ENCODE peak calls at places on chromosomes 12 and 14, in nine cellular contexts. S is A172; J is fibroblast of pulmonary artery; Q is sciatic nerve; A is small intestine; K is EL; F is GM04504; C is stimulated activated CD4-positive, alpha-beta T cell treated with anti-CD3 and anti-CD28 coated beads, Interleukin-2, amount 100 ng/mL, for 4 hours; B is stimulated activated CD8-positive, alpha-beta memory T cell treated with anti-CD3 and anti-CD28 coated beads, Interleukin-4, amount 100 ng/mL, for 4 hours. N is an unnamed sample.

GRCh38 chr12:124259168-124260066 is 35.5 kb upstream of the RFLNA start:
- DNase-seq in A (peak; percentile 10), B (no peak), Q (no peak), F (no peak), C (no peak), J (peak; percentile 29), K (peak; percentile 45), S (no peak), N (peak; percentile 65)

GRCh38 chr12:6935551-6936377 is 7.9 kb upstream of the RNU7-1 start:
- DNase-seq in K (no peak), J (no peak), Q (no peak), S (no peak), F (no peak), B (no peak), C (no peak), A (no peak), N (no peak)

GRCh38 chr14:103057028-103057371 is 349 bp downstream of the CDC42BPB start:
- DNase-seq in B (no peak), S (no peak), Q (peak; percentile 69), A (no peak), J (peak; percentile 22), C (no peak), F (no peak), K (no peak), N (no peak)

GRCh38 chr12:130849561-130850417 is 10.7 kb upstream of the STX2 start:
- DNase-seq in B (no peak), Q (no peak), K (no peak), F (no peak), C (no peak), A (peak; percentile 75), S (no peak), J (no peak), N (no peak)

GRCh38 chr14:55845963-55846851 is 266.2 kb downstream of the KTN1 start:
- DNase-seq in K (peak; percentile 6), A (no peak), Q (no peak), J (no peak), S (no peak), C (no peak), B (no peak), F (no peak), N (no peak)

GRCh38 chr12:6201775-6202292 is 1.6 kb downstream of the CD9 start:
- DNase-seq in J (no peak), Q (no peak), F (no peak), A (peak; percentile 55), C (no peak), K (peak; percentile 24), S (no peak), B (no peak), N (no peak)

GRCh38 chr14:53999061-53999488 is 42.5 kb upstream of the BMP4 start:
- DNase-seq in S (peak; percentile 90), B (no peak), K (peak; percentile 94), Q (no peak), J (peak; percentile 48), A (no peak), F (no peak), C (no peak), N (no peak)

GRCh38 chr12:71057330-71057729 is 100.5 kb downstream of the TSPAN8 start:
- DNase-seq in B (no peak), S (no peak), Q (no peak), A (no peak), K (no peak), C (no peak), F (no peak), J (peak; percentile 31), N (peak; percentile 52)

GRCh38 chr12:48542300-48542928 is 17.0 kb downstream of the OR8S1 start:
- DNase-seq in J (peak; percentile 49), K (peak; percentile 19), B (no peak), F (no peak), Q (no peak), S (no peak), C (peak; percentile 9), A (peak; percentile 44), N (no peak)

GRCh38 chr14:55383541-55384140 is 28.0 kb downstream of the ATG14 start:
- DNase-seq in C (no peak), J (no peak), A (no peak), Q (no peak), F (no peak), S (no peak), K (no peak), B (no peak), N (no peak)

GRCh38 chr14:31286456-31287293 is 79.1 kb upstream of the HECTD1 start:
- DNase-seq in A (peak; percentile 41), F (no peak), J (no peak), B (no peak), S (no peak), K (no peak), C (no peak), Q (no peak), N (no peak)

GRCh38 chr14:95359974-95360826 is 40.5 kb upstream of the CLMN start:
- DNase-seq in J (no peak), A (no peak), S (no peak), K (no peak), F (no peak), C (no peak), B (no peak), Q (peak; percentile 81), N (no peak)

GRCh38 chr12:2011641-2012607 is 7.7 kb upstream of the DCP1B start:
- DNase-seq in K (no peak), C (no peak), S (no peak), F (no peak), Q (no peak), J (no peak), B (no peak), A (no peak), N (no peak)

GRCh38 chr12:117361312-117361670 is at the start of gene NOS1:
- DNase-seq in Q (peak; percentile 31), S (no peak), J (no peak), C (no peak), K (no peak), F (no peak), A (no peak), B (no peak), N (no peak)

GRCh38 chr14:74648643-74649042 is 36.6 kb upstream of the LTBP2 start:
- DNase-seq in K (no peak), F (no peak), A (no peak), Q (no peak), S (no peak), J (no peak), B (no peak), C (no peak), N (no peak)

GRCh38 chr14:23227566-23227965 is 10.2 kb upstream of the RNF212B start:
- DNase-seq in B (no peak), C (no peak), J (no peak), F (no peak), Q (no peak), A (no peak), K (no peak), S (no peak), N (no peak)

GRCh38 chr12:26124491-26125450 is at the start of gene BHLHE41:
- DNase-seq in S (no peak), C (no peak), K (peak; percentile 70), B (no peak), Q (peak; percentile 89), A (peak; percentile 52), J (peak; percentile 60), F (no peak), N (no peak)

GRCh38 chr14:69424139-69424923 is 25.8 kb downstream of the SLC39A9 start:
- DNase-seq in A (no peak), C (no peak), S (no peak), B (no peak), Q (no peak), K (peak; percentile 21), J (no peak), F (no peak), N (no peak)

GRCh38 chr14:103091041-103091882 is 3.3 kb upstream of the EXOC3L4 start:
- DNase-seq in J (peak; percentile 27), Q (no peak), C (peak; percentile 71), S (no peak), B (peak; percentile 50), K (peak; percentile 61), F (no peak), A (peak; percentile 72), N (no peak)

GRCh38 chr14:62364161-62364560 is 601.9 kb downstream of the SNAPC1 start:
- DNase-seq in S (no peak), K (no peak), Q (no peak), B (no peak), F (no peak), A (no peak), C (no peak), J (peak; percentile 8), N (no peak)

GRCh38 chr14:75911883-75912282 is 69.9 kb downstream of the TGFB3 start:
- DNase-seq in C (no peak), K (no peak), F (no peak), Q (peak; percentile 68), B (no peak), J (peak; percentile 79), S (no peak), A (no peak), N (no peak)

GRCh38 chr12:65598688-65599087 is 225.6 kb upstream of the HMGA2 start:
- DNase-seq in K (no peak), C (no peak), S (no peak), J (no peak), Q (no peak), F (no peak), B (no peak), A (no peak), N (no peak)

GRCh38 chr14:56135001-56135400 is 16.8 kb downstream of the PELI2 start:
- DNase-seq in A (no peak), S (no peak), F (no peak), K (no peak), C (no peak), B (no peak), J (no peak), Q (no peak), N (no peak)

GRCh38 chr14:55610717-55611370 is 30.8 kb downstream of the KTN1 start:
- DNase-seq in C (no peak), J (no peak), A (no peak), B (no peak), F (no peak), K (no peak), Q (no peak), S (no peak), N (no peak)

GRCh38 chr12:115194857-115195256 is 510.9 kb upstream of the TBX3 start:
- DNase-seq in F (no peak), Q (no peak), B (no peak), C (no peak), S (no peak), K (no peak), A (no peak), J (no peak), N (no peak)

GRCh38 chr12:32139064-32139421 is 32.4 kb downstream of the BICD1 start:
- DNase-seq in S (no peak), F (no peak), J (peak; percentile 63), C (peak; percentile 10), K (peak; percentile 36), A (peak; percentile 11), Q (no peak), B (peak; percentile 1), N (no peak)

GRCh38 chr12:48592591-48593086 is 22.8 kb upstream of the LALBA start:
- DNase-seq in J (no peak), S (no peak), F (no peak), B (no peak), K (no peak), C (no peak), Q (no peak), A (no peak), N (no peak)

GRCh38 chr14:81831128-81831815 is 297.6 kb upstream of the SEL1L start:
- DNase-seq in C (no peak), K (no peak), Q (peak; percentile 58), S (no peak), J (peak; percentile 25), A (peak; percentile 20), B (no peak), F (no peak), N (no peak)

GRCh38 chr12:75979181-75979580 is 52.4 kb downstream of the PHLDA1 start:
- DNase-seq in J (peak; percentile 43), F (no peak), B (no peak), S (peak; percentile 81), A (no peak), K (peak; percentile 73), Q (no peak), C (peak; percentile 28), N (no peak)